ENCODE peak calls at places on chromosomes 5 and 9, in seven cellular contexts. Q is GM12892; H is CD8-positive, alpha-beta T cell; Y is cardiac fibroblast; O is mucosa of descending colon; A is frontal cortex; F is endothelial cell. V is an unnamed sample.

GRCh38 chr5:141779642-141780041 is 97.6 kb upstream of the ARAP3 start:
- DNase-seq in Y (peak), A (no peak), Q (no peak), H (no peak), O (no peak), F (no peak), V (no peak)

GRCh38 chr5:135009736-135010501 is 24.1 kb downstream of the PITX1 start:
- DNase-seq in H (no peak), F (no peak), A (no peak), O (no peak), Y (no peak), Q (no peak), V (no peak)

GRCh38 chr9:112334319-112334828 is 955 bp upstream of the PTBP3 start:
- DNase-seq in F (no peak), Y (peak), O (no peak), H (peak), A (no peak), Q (no peak), V (peak)

GRCh38 chr9:123300554-123300953 is 32.2 kb upstream of the STRBP start:
- DNase-seq in F (no peak), O (no peak), H (no peak), Y (no peak), A (no peak), Q (no peak), V (no peak)

GRCh38 chr5:85512896-85513295 is 1104.8 kb upstream of the COX7C start:
- DNase-seq in Q (no peak), F (no peak), Y (no peak), O (no peak), A (no peak), H (no peak), V (no peak)

GRCh38 chr5:72818866-72819534 is 2.5 kb downstream of the TNPO1 start:
- DNase-seq in Q (peak), H (peak), F (peak), Y (peak), O (peak), A (no peak), V (peak)

GRCh38 chr9:128203842-128204551 is 818 bp downstream of the DNM1 start:
- DNase-seq in O (no peak), F (peak), A (peak), Q (no peak), H (peak), Y (peak), V (no peak)

GRCh38 chr9:74496819-74497749 is at the start of gene RORB:
- DNase-seq in O (peak), A (peak), H (peak), Q (peak), F (peak), Y (peak), V (peak)

GRCh38 chr9:33166263-33167083 is 663 bp downstream of the B4GALT1 start:
- DNase-seq in O (peak), A (peak), H (peak), Y (peak), F (peak), Q (peak), V (peak)

GRCh38 chr5:51657340-51658240 is 274.3 kb downstream of the ISL1 start:
- DNase-seq in H (no peak), A (no peak), Q (no peak), F (no peak), Y (peak), O (no peak), V (no peak)

GRCh38 chr5:79535477-79536192 is 21.7 kb upstream of the HOMER1 start:
- DNase-seq in Q (no peak), H (no peak), O (no peak), F (no peak), Y (no peak), A (no peak), V (no peak)

GRCh38 chr5:6713274-6714181 is at the start of gene TENT4A:
- DNase-seq in Y (peak), A (peak), O (peak), F (no peak), H (peak), Q (no peak), V (peak)

GRCh38 chr5:39191216-39191615 is 28.1 kb downstream of the FYB1 start:
- DNase-seq in O (no peak), F (no peak), Q (no peak), H (peak), Y (no peak), A (no peak), V (no peak)

GRCh38 chr5:143355710-143356109 is 47.8 kb downstream of the NR3C1 start:
- DNase-seq in H (peak), F (no peak), Q (no peak), O (peak), A (no peak), Y (peak), V (peak)

V was measured in colonic mucosa.